ENCODE peak calls at places on chromosomes 3 and 15, in nine cellular contexts. One of them, this sample, is unnamed.

GRCh38 chr15:67783303-67783702 is 42.0 kb upstream of the SKOR1 start:
- DNase-seq in frontal cortex: no peak
- DNase-seq in stimulated activated CD4-positive, alpha-beta T cell treated with anti-CD3 and anti-CD28 coated beads, Interleukin-1b, Interleukin-23, amount 100 ng/mL, for 24 hours: no peak
- DNase-seq in non-pigmented ciliary epithelial cell: no peak
- DNase-seq in effector CD4-positive, alpha-beta T cell: peak; percentile 19
- DNase-seq in upper lobe of left lung: no peak
- DNase-seq in DMS 273 treated with DMSO at 0.1 percent for 48 hours: no peak
- DNase-seq in neuronal stem cell: no peak
- DNase-seq in fibroblast of pulmonary artery: no peak
- DNase-seq in this sample: no peak

GRCh38 chr3:6508410-6508759 is 352.5 kb upstream of the GRM7 start:
- DNase-seq in frontal cortex: no peak
- DNase-seq in stimulated activated CD4-positive, alpha-beta T cell treated with anti-CD3 and anti-CD28 coated beads, Interleukin-1b, Interleukin-23, amount 100 ng/mL, for 24 hours: no peak
- DNase-seq in non-pigmented ciliary epithelial cell: no peak
- DNase-seq in effector CD4-positive, alpha-beta T cell: no peak
- DNase-seq in upper lobe of left lung: no peak
- DNase-seq in DMS 273 treated with DMSO at 0.1 percent for 48 hours: no peak
- DNase-seq in neuronal stem cell: no peak
- DNase-seq in fibroblast of pulmonary artery: no peak
- DNase-seq in this sample: no peak

GRCh38 chr3:49787182-49787464 is 781 bp upstream of the IP6K1 start:
- DNase-seq in frontal cortex: no peak
- DNase-seq in stimulated activated CD4-positive, alpha-beta T cell treated with anti-CD3 and anti-CD28 coated beads, Interleukin-1b, Interleukin-23, amount 100 ng/mL, for 24 hours: no peak
- DNase-seq in non-pigmented ciliary epithelial cell: no peak
- DNase-seq in effector CD4-positive, alpha-beta T cell: no peak
- DNase-seq in upper lobe of left lung: no peak
- DNase-seq in DMS 273 treated with DMSO at 0.1 percent for 48 hours: no peak
- DNase-seq in neuronal stem cell: no peak
- DNase-seq in fibroblast of pulmonary artery: no peak
- DNase-seq in this sample: no peak

GRCh38 chr3:125148836-125149235 is 63.7 kb downstream of the SLC12A8 start:
- DNase-seq in frontal cortex: no peak
- DNase-seq in stimulated activated CD4-positive, alpha-beta T cell treated with anti-CD3 and anti-CD28 coated beads, Interleukin-1b, Interleukin-23, amount 100 ng/mL, for 24 hours: no peak
- DNase-seq in non-pigmented ciliary epithelial cell: no peak
- DNase-seq in effector CD4-positive, alpha-beta T cell: no peak
- DNase-seq in upper lobe of left lung: peak; percentile 67
- DNase-seq in DMS 273 treated with DMSO at 0.1 percent for 48 hours: no peak
- DNase-seq in neuronal stem cell: no peak
- DNase-seq in fibroblast of pulmonary artery: no peak
- DNase-seq in this sample: no peak

GRCh38 chr15:68264282-68264681 is 13.3 kb upstream of the FEM1B start:
- DNase-seq in frontal cortex: no peak
- DNase-seq in stimulated activated CD4-positive, alpha-beta T cell treated with anti-CD3 and anti-CD28 coated beads, Interleukin-1b, Interleukin-23, amount 100 ng/mL, for 24 hours: no peak
- DNase-seq in non-pigmented ciliary epithelial cell: no peak
- DNase-seq in effector CD4-positive, alpha-beta T cell: no peak
- DNase-seq in upper lobe of left lung: no peak
- DNase-seq in DMS 273 treated with DMSO at 0.1 percent for 48 hours: no peak
- DNase-seq in neuronal stem cell: no peak
- DNase-seq in fibroblast of pulmonary artery: no peak
- DNase-seq in this sample: no peak

GRCh38 chr3:77045686-77046085 is 5.8 kb downstream of the ROBO2 start:
- DNase-seq in frontal cortex: no peak
- DNase-seq in stimulated activated CD4-positive, alpha-beta T cell treated with anti-CD3 and anti-CD28 coated beads, Interleukin-1b, Interleukin-23, amount 100 ng/mL, for 24 hours: no peak
- DNase-seq in non-pigmented ciliary epithelial cell: no peak
- DNase-seq in effector CD4-positive, alpha-beta T cell: no peak
- DNase-seq in upper lobe of left lung: no peak
- DNase-seq in DMS 273 treated with DMSO at 0.1 percent for 48 hours: no peak
- DNase-seq in neuronal stem cell: no peak
- DNase-seq in fibroblast of pulmonary artery: no peak
- DNase-seq in this sample: no peak

GRCh38 chr3:54914180-54914579 is 13.7 kb downstream of the LRTM1 start:
- DNase-seq in frontal cortex: no peak
- DNase-seq in stimulated activated CD4-positive, alpha-beta T cell treated with anti-CD3 and anti-CD28 coated beads, Interleukin-1b, Interleukin-23, amount 100 ng/mL, for 24 hours: no peak
- DNase-seq in non-pigmented ciliary epithelial cell: no peak
- DNase-seq in effector CD4-positive, alpha-beta T cell: no peak
- DNase-seq in upper lobe of left lung: no peak
- DNase-seq in DMS 273 treated with DMSO at 0.1 percent for 48 hours: no peak
- DNase-seq in neuronal stem cell: no peak
- DNase-seq in fibroblast of pulmonary artery: no peak
- DNase-seq in this sample: no peak

GRCh38 chr3:4729061-4729973 is 236.2 kb downstream of the ITPR1 start:
- DNase-seq in frontal cortex: no peak
- DNase-seq in stimulated activated CD4-positive, alpha-beta T cell treated with anti-CD3 and anti-CD28 coated beads, Interleukin-1b, Interleukin-23, amount 100 ng/mL, for 24 hours: no peak
- DNase-seq in non-pigmented ciliary epithelial cell: no peak
- DNase-seq in effector CD4-positive, alpha-beta T cell: no peak
- DNase-seq in upper lobe of left lung: peak; percentile 69
- DNase-seq in DMS 273 treated with DMSO at 0.1 percent for 48 hours: no peak
- DNase-seq in neuronal stem cell: no peak
- DNase-seq in fibroblast of pulmonary artery: no peak
- DNase-seq in this sample: no peak

GRCh38 chr15:68271854-68272471 is 5.6 kb upstream of the FEM1B start:
- DNase-seq in frontal cortex: no peak
- DNase-seq in stimulated activated CD4-positive, alpha-beta T cell treated with anti-CD3 and anti-CD28 coated beads, Interleukin-1b, Interleukin-23, amount 100 ng/mL, for 24 hours: no peak
- DNase-seq in non-pigmented ciliary epithelial cell: no peak
- DNase-seq in effector CD4-positive, alpha-beta T cell: no peak
- DNase-seq in upper lobe of left lung: no peak
- DNase-seq in DMS 273 treated with DMSO at 0.1 percent for 48 hours: no peak
- DNase-seq in neuronal stem cell: no peak
- DNase-seq in fibroblast of pulmonary artery: peak; percentile 61
- DNase-seq in this sample: no peak

GRCh38 chr3:186517218-186517617 is 27.0 kb downstream of the CRYGS start:
- DNase-seq in frontal cortex: no peak
- DNase-seq in stimulated activated CD4-positive, alpha-beta T cell treated with anti-CD3 and anti-CD28 coated beads, Interleukin-1b, Interleukin-23, amount 100 ng/mL, for 24 hours: no peak
- DNase-seq in non-pigmented ciliary epithelial cell: no peak
- DNase-seq in effector CD4-positive, alpha-beta T cell: no peak
- DNase-seq in upper lobe of left lung: no peak
- DNase-seq in DMS 273 treated with DMSO at 0.1 percent for 48 hours: no peak
- DNase-seq in neuronal stem cell: no peak
- DNase-seq in fibroblast of pulmonary artery: no peak
- DNase-seq in this sample: no peak

GRCh38 chr3:14511971-14512943 is 27.9 kb downstream of the GRIP2 start:
- DNase-seq in frontal cortex: no peak
- DNase-seq in stimulated activated CD4-positive, alpha-beta T cell treated with anti-CD3 and anti-CD28 coated beads, Interleukin-1b, Interleukin-23, amount 100 ng/mL, for 24 hours: no peak
- DNase-seq in non-pigmented ciliary epithelial cell: no peak
- DNase-seq in effector CD4-positive, alpha-beta T cell: no peak
- DNase-seq in upper lobe of left lung: no peak
- DNase-seq in DMS 273 treated with DMSO at 0.1 percent for 48 hours: no peak
- DNase-seq in neuronal stem cell: no peak
- DNase-seq in fibroblast of pulmonary artery: no peak
- DNase-seq in this sample: no peak

GRCh38 chr3:8625991-8626390 is 18.6 kb downstream of the SSUH2 start:
- DNase-seq in frontal cortex: no peak
- DNase-seq in stimulated activated CD4-positive, alpha-beta T cell treated with anti-CD3 and anti-CD28 coated beads, Interleukin-1b, Interleukin-23, amount 100 ng/mL, for 24 hours: no peak
- DNase-seq in non-pigmented ciliary epithelial cell: no peak
- DNase-seq in effector CD4-positive, alpha-beta T cell: no peak
- DNase-seq in upper lobe of left lung: no peak
- DNase-seq in DMS 273 treated with DMSO at 0.1 percent for 48 hours: no peak
- DNase-seq in neuronal stem cell: no peak
- DNase-seq in fibroblast of pulmonary artery: peak; percentile 40
- DNase-seq in this sample: no peak

GRCh38 chr15:101318147-101318809 is 23.2 kb upstream of the SNRPA1 start:
- DNase-seq in frontal cortex: no peak
- DNase-seq in stimulated activated CD4-positive, alpha-beta T cell treated with anti-CD3 and anti-CD28 coated beads, Interleukin-1b, Interleukin-23, amount 100 ng/mL, for 24 hours: no peak
- DNase-seq in non-pigmented ciliary epithelial cell: no peak
- DNase-seq in effector CD4-positive, alpha-beta T cell: no peak
- DNase-seq in upper lobe of left lung: peak; percentile 22
- DNase-seq in DMS 273 treated with DMSO at 0.1 percent for 48 hours: no peak
- DNase-seq in neuronal stem cell: no peak
- DNase-seq in fibroblast of pulmonary artery: no peak
- DNase-seq in this sample: no peak

GRCh38 chr3:158725348-158725966 is 6.8 kb downstream of the RARRES1 start:
- DNase-seq in frontal cortex: no peak
- DNase-seq in stimulated activated CD4-positive, alpha-beta T cell treated with anti-CD3 and anti-CD28 coated beads, Interleukin-1b, Interleukin-23, amount 100 ng/mL, for 24 hours: no peak
- DNase-seq in non-pigmented ciliary epithelial cell: peak; percentile 99
- DNase-seq in effector CD4-positive, alpha-beta T cell: no peak
- DNase-seq in upper lobe of left lung: no peak
- DNase-seq in DMS 273 treated with DMSO at 0.1 percent for 48 hours: no peak
- DNase-seq in neuronal stem cell: no peak
- DNase-seq in fibroblast of pulmonary artery: peak; percentile 93
- DNase-seq in this sample: no peak

GRCh38 chr3:48502728-48503168 is 1.2 kb downstream of the SHISA5 start:
- DNase-seq in frontal cortex: no peak
- DNase-seq in stimulated activated CD4-positive, alpha-beta T cell treated with anti-CD3 and anti-CD28 coated beads, Interleukin-1b, Interleukin-23, amount 100 ng/mL, for 24 hours: no peak
- DNase-seq in non-pigmented ciliary epithelial cell: no peak
- DNase-seq in effector CD4-positive, alpha-beta T cell: no peak
- DNase-seq in upper lobe of left lung: no peak
- DNase-seq in DMS 273 treated with DMSO at 0.1 percent for 48 hours: no peak
- DNase-seq in neuronal stem cell: no peak
- DNase-seq in fibroblast of pulmonary artery: no peak
- DNase-seq in this sample: no peak

GRCh38 chr15:36370735-36371115 is 208.7 kb upstream of the CDIN1 start:
- DNase-seq in frontal cortex: no peak
- DNase-seq in stimulated activated CD4-positive, alpha-beta T cell treated with anti-CD3 and anti-CD28 coated beads, Interleukin-1b, Interleukin-23, amount 100 ng/mL, for 24 hours: no peak
- DNase-seq in non-pigmented ciliary epithelial cell: peak; percentile 80
- DNase-seq in effector CD4-positive, alpha-beta T cell: no peak
- DNase-seq in upper lobe of left lung: no peak
- DNase-seq in DMS 273 treated with DMSO at 0.1 percent for 48 hours: no peak
- DNase-seq in neuronal stem cell: no peak
- DNase-seq in fibroblast of pulmonary artery: peak; percentile 67
- DNase-seq in this sample: no peak

This sample was measured in endothelial cell.